ENCODE peak calls at places on chromosome 9, in seven cellular contexts. T is PC-3, G is cardiac fibroblast, D is cardiac muscle cell, H is fibroblast of pulmonary artery, P is progenitor cell of endocrine pancreas, B is left ventricle myocardium inferior. R is an unnamed sample.

GRCh38 chr9:1938135-1938534 is 77.0 kb upstream of the SMARCA2 start:
- DNase-seq in T (no peak), G (no peak), D (no peak), H (no peak), P (no peak), B (no peak), R (no peak)

GRCh38 chr9:94804917-94805544 is 78.5 kb downstream of the AOPEP start:
- DNase-seq in T (peak), G (no peak), D (no peak), H (no peak), P (no peak), B (no peak), R (peak)

GRCh38 chr9:33117306-33117705 is 40.8 kb upstream of the SMU1 start:
- DNase-seq in T (peak), G (no peak), D (no peak), H (no peak), P (no peak), B (no peak), R (peak)

GRCh38 chr9:113526841-113527240 is 63.3 kb downstream of the RGS3 start:
- DNase-seq in T (no peak), G (no peak), D (no peak), H (no peak), P (no peak), B (no peak), R (no peak)

GRCh38 chr9:33676746-33677505 is 118.4 kb upstream of the PRSS3 start:
- DNase-seq in T (peak), G (peak), D (peak), H (peak), P (peak), B (peak), R (peak)

GRCh38 chr9:132235894-132236661 is 74.2 kb downstream of the NTNG2 start:
- DNase-seq in T (peak), G (peak), D (peak), H (peak), P (peak), B (peak), R (peak)

GRCh38 chr9:98256632-98257218 is 1.3 kb upstream of the TBC1D2 start:
- DNase-seq in T (no peak), G (no peak), D (no peak), H (no peak), P (no peak), B (no peak), R (no peak)

GRCh38 chr9:110538169-110538568 is 41.4 kb downstream of the SVEP1 start:
- DNase-seq in T (peak), G (peak), D (peak), H (peak), P (no peak), B (no peak), R (peak)

GRCh38 chr9:124617477-124618141 is 110.4 kb upstream of the NR5A1 start:
- DNase-seq in T (peak), G (peak), D (peak), H (peak), P (peak), B (peak), R (peak)

GRCh38 chr9:6632516-6633328 is 12.8 kb downstream of the GLDC start:
- DNase-seq in T (no peak), G (no peak), D (no peak), H (no peak), P (no peak), B (no peak), R (no peak)

GRCh38 chr9:114271556-114272510 is 51.1 kb upstream of the ORM1 start:
- DNase-seq in T (peak), G (peak), D (peak), H (peak), P (no peak), B (peak), R (peak)

GRCh38 chr9:77475641-77476473 is 172.3 kb downstream of the GNA14 start:
- DNase-seq in T (no peak), G (peak), D (peak), H (peak), P (no peak), B (no peak), R (peak)

GRCh38 chr9:95341262-95342011 is 23.9 kb upstream of the FANCC start:
- DNase-seq in T (peak), G (peak), D (peak), H (peak), P (no peak), B (no peak), R (no peak)

GRCh38 chr9:111298831-111299603 is 31.0 kb downstream of the OR2K2 start:
- DNase-seq in T (peak), G (peak), D (peak), H (peak), P (no peak), B (peak), R (peak)

GRCh38 chr9:20356392-20357206 is 265.7 kb downstream of the MLLT3 start:
- DNase-seq in T (peak), G (peak), D (peak), H (peak), P (peak), B (peak), R (peak)

GRCh38 chr9:3441197-3441816 is 84.5 kb downstream of the RFX3 start:
- DNase-seq in T (peak), G (peak), D (peak), H (peak), P (no peak), B (no peak), R (peak)

GRCh38 chr9:111179577-111179976 is 141.3 kb upstream of the LPAR1 start:
- DNase-seq in T (no peak), G (no peak), D (no peak), H (no peak), P (no peak), B (peak), R (peak)

GRCh38 chr9:138043061-138043410 is 165.5 kb downstream of the CACNA1B start:
- DNase-seq in T (no peak), G (no peak), D (no peak), H (no peak), P (no peak), B (no peak), R (no peak)

GRCh38 chr9:128706671-128707381 is 4.5 kb downstream of the PKN3 start:
- DNase-seq in T (no peak), G (no peak), D (no peak), H (no peak), P (no peak), B (no peak), R (no peak)

DNA sequence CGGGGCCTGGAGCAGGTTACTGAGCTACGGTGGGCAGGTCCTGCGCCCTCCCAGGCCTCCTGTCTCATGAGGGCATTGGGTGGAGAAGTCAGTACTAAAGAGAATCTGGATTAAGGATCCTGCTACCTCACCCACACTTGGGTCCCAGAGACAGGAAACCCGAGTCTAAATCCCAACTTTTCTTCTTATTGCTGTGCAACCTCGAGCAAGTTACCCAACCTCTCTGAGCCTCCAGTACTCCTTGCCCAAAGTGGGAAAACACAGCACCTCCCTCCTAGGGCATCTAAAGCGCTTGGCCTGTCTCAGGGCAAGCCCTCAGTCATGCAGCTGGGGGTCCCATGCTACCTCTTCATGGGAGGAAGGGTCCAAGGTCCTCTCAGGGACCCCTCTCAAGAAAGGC is 28.2 kb downstream of the ASS1 start:
- DNase-seq in T (no peak), G (no peak), D (no peak), H (no peak), P (no peak), B (no peak), R (no peak)
- TF ChIP-seq CTCF in T (no peak), G (no peak), D (no peak), H (no peak), P (no peak), B (no peak), R (no peak)

GRCh38 chr9:97109194-97109811 is 70.4 kb upstream of the CTSV start:
- DNase-seq in T (peak), G (peak), D (peak), H (peak), P (no peak), B (no peak), R (peak)
- TF ChIP-seq CTCF in T (peak), G (peak), D (peak), H (peak), P (peak), B (peak), R (no peak)

DNA sequence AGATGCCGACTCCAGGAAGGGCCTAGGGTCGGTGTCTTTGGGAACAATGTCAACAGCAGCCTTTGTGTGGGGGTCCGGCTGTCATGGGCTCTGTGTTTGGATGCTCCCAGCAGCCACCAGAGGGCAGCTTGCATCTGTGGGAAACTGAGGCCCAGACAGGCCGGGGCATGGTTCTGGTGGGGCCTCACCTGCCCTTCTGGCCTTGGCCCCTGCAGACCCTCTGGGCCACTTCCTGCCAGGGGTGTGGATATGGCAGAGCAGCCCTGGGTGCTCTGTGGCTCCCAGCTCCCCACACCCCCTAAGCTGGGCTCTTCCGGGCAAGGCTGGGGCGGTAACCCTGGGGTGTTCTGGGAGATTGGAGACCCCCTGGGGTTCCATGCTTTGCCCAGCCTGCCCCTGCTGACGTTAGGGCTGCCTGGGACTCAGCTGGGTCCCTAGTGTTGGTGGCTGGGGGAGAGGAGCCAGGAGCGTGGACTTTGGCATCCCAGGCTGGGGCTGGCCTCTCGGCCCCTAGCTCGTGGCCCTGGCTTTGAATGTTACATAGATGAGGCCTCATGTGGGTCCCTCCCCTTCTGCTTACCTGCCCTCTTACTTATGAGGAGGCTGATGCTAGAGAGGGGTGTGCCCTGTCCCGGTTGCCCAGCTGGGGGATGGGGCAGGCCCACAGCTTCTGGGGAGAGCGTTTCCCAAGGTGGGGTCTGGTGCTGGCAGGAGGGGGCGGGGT is 38.3 kb downstream of the RXRA start:
- DNase-seq in T (no peak), G (no peak), D (no peak), H (no peak), P (no peak), B (no peak), R (no peak)
- TF ChIP-seq CTCF in T (peak), G (peak), D (no peak), H (no peak), P (no peak), B (peak), R (no peak)

GRCh38 chr9:122130837-122131236 is 28.7 kb downstream of the NDUFA8 start:
- DNase-seq in T (no peak), G (no peak), D (no peak), H (no peak), P (no peak), B (no peak), R (no peak)
- TF ChIP-seq CTCF in T (no peak), G (no peak), D (no peak), H (no peak), P (no peak), B (no peak), R (no peak)